ENCODE peak calls at places on chromosomes 7 and 10, in six cellular contexts. R is cortex of kidney, I is DMS79, S is RPMI8226, D is BJ, Q is ACHN. V is an unnamed sample.

GRCh38 chr10:101762736-101763135 is 13.2 kb downstream of the FGF8 start:
- DNase-seq in I (no peak), Q (no peak), D (no peak), S (no peak), R (no peak), V (no peak)

GRCh38 chr10:122054046-122055025 is 65.4 kb downstream of the TACC2 start:
- DNase-seq in Q (peak), R (no peak), S (peak), I (no peak), D (no peak), V (no peak)

GRCh38 chr10:62075912-62076311 is 174.4 kb downstream of the ARID5B start:
- DNase-seq in I (no peak), Q (no peak), D (no peak), R (no peak), S (no peak), V (no peak)

GRCh38 chr7:121406866-121407439 is 10.8 kb upstream of the FAM3C start:
- DNase-seq in R (no peak), I (no peak), D (no peak), S (no peak), Q (no peak), V (no peak)

GRCh38 chr10:118045842-118046490 is 775 bp downstream of the RAB11FIP2 start:
- DNase-seq in I (peak), D (no peak), R (no peak), S (peak), Q (peak), V (peak)

GRCh38 chr7:149690688-149691446 is 82.5 kb downstream of the ZNF467 start:
- DNase-seq in I (no peak), Q (peak), D (no peak), R (no peak), S (peak), V (no peak)

GRCh38 chr7:102195361-102195760 is 91.3 kb upstream of the SH2B2 start:
- DNase-seq in Q (no peak), R (no peak), I (no peak), S (no peak), D (no peak), V (no peak)

GRCh38 chr10:88534072-88534665 is 48.9 kb downstream of the RNLS start:
- DNase-seq in D (no peak), Q (no peak), I (no peak), R (no peak), S (no peak), V (no peak)

GRCh38 chr10:17817316-17817715 is 8.2 kb downstream of the MRC1 start:
- DNase-seq in Q (no peak), S (no peak), I (no peak), R (no peak), D (no peak), V (no peak)

GRCh38 chr10:71133710-71134686 is 78.4 kb upstream of the UNC5B start:
- DNase-seq in D (no peak), Q (no peak), S (no peak), I (no peak), R (no peak), V (no peak)

GRCh38 chr7:151012921-151013347 is 11.4 kb downstream of the ATG9B start:
- DNase-seq in D (no peak), R (no peak), Q (peak), S (no peak), I (no peak), V (no peak)

GRCh38 chr10:79001082-79001885 is 67.5 kb upstream of the ZMIZ1 start:
- DNase-seq in D (no peak), Q (no peak), I (no peak), R (no peak), S (no peak), V (no peak)